ENCODE peak calls at places on chromosomes 11 and 22, in four cellular contexts. T, H, V and K are unnamed samples.

GRCh38 chr11:111063711-111064110 is 181.8 kb upstream of the POU2AF2 start:
- DNase-seq in H (peak), V (no peak), T (no peak), K (no peak)

GRCh38 chr11:33227578-33228261 is 29.5 kb upstream of the HIPK3 start:
- DNase-seq in V (no peak), T (no peak), H (no peak), K (no peak)

GRCh38 chr11:6927030-6927617 is 898 bp downstream of the ZNF215 start:
- DNase-seq in T (no peak), H (no peak), V (no peak), K (peak)

GRCh38 chr11:2708151-2708581 is 8.4 kb upstream of the KCNQ1OT1 start:
- DNase-seq in V (no peak), H (no peak), T (no peak), K (no peak)

GRCh38 chr22:37425369-37425768 is 1.9 kb downstream of the ELFN2 start:
- DNase-seq in T (no peak), H (no peak), V (no peak), K (no peak)

GRCh38 chr22:42368379-42369249 is 63.6 kb downstream of the NFAM1 start:
- DNase-seq in H (no peak), V (peak), T (no peak), K (no peak)

GRCh38 chr11:118287006-118287405 is 17.5 kb upstream of the CD3E start:
- DNase-seq in H (peak), T (no peak), V (no peak), K (no peak)

GRCh38 chr11:66326261-66327111 is 9.6 kb upstream of the CD248 start:
- DNase-seq in T (no peak), H (no peak), V (no peak), K (no peak)

GRCh38 chr22:35349368-35349703 is 31.6 kb upstream of the HMOX1 start:
- DNase-seq in T (no peak), H (no peak), V (no peak), K (no peak)

GRCh38 chr22:44091021-44091721 is 67.1 kb downstream of the PARVB start:
- DNase-seq in T (peak), H (no peak), V (no peak), K (no peak)

GRCh38 chr22:40276877-40277823 is 69.2 kb upstream of the ADSL start:
- DNase-seq in T (no peak), V (no peak), H (peak), K (no peak)

GRCh38 chr22:38564669-38565068 is 5.3 kb downstream of the DMC1 start:
- DNase-seq in H (no peak), T (no peak), V (no peak), K (no peak)